ENCODE peak calls at places on chromosome 5, in seven cellular contexts. One of them, this sample, is unnamed. For H3K36me3 and H3K27me3, the result is how much of the 10 kb centered on the place peaks cover.

GRCh38 chr5:96817496-96817895 is 9.8 kb upstream of the ERAP1 start:
- DNase-seq in lung: no peak
- DNase-seq in naive thymus-derived CD4-positive, alpha-beta T cell: no peak
- DNase-seq in spleen: no peak
- DNase-seq in cardiac muscle cell: no peak
- DNase-seq in effector memory CD4-positive, alpha-beta T cell: no peak
- DNase-seq in left lung: no peak
- DNase-seq in this sample: no peak

GRCh38 chr5:169770109-169770508 is 133.0 kb downstream of the DOCK2 start:
- DNase-seq in lung: no peak
- DNase-seq in naive thymus-derived CD4-positive, alpha-beta T cell: no peak
- DNase-seq in spleen: no peak
- DNase-seq in cardiac muscle cell: no peak
- DNase-seq in effector memory CD4-positive, alpha-beta T cell: no peak
- DNase-seq in left lung: no peak
- DNase-seq in this sample: no peak

GRCh38 chr5:141525659-141526058 is 36.8 kb downstream of the PCDHGC5 start:
- DNase-seq in lung: peak
- DNase-seq in naive thymus-derived CD4-positive, alpha-beta T cell: no peak
- DNase-seq in spleen: no peak
- DNase-seq in cardiac muscle cell: no peak
- DNase-seq in effector memory CD4-positive, alpha-beta T cell: no peak
- DNase-seq in left lung: no peak
- DNase-seq in this sample: no peak

GRCh38 chr5:55601209-55601618 is 66.5 kb upstream of the PLPP1 start:
- DNase-seq in lung: peak
- DNase-seq in naive thymus-derived CD4-positive, alpha-beta T cell: no peak
- DNase-seq in spleen: no peak
- DNase-seq in cardiac muscle cell: peak
- DNase-seq in effector memory CD4-positive, alpha-beta T cell: no peak
- DNase-seq in left lung: no peak
- DNase-seq in this sample: no peak

GRCh38 chr5:58135571-58136335 is 324.1 kb downstream of the PLK2 start:
- DNase-seq in lung: no peak
- DNase-seq in naive thymus-derived CD4-positive, alpha-beta T cell: no peak
- DNase-seq in spleen: no peak
- DNase-seq in cardiac muscle cell: no peak
- DNase-seq in effector memory CD4-positive, alpha-beta T cell: no peak
- DNase-seq in left lung: no peak
- DNase-seq in this sample: no peak

GRCh38 chr5:175895701-175896102 is 24.3 kb downstream of the CPLX2 start:
- DNase-seq in lung: no peak
- DNase-seq in naive thymus-derived CD4-positive, alpha-beta T cell: no peak
- DNase-seq in spleen: no peak
- DNase-seq in cardiac muscle cell: no peak
- DNase-seq in effector memory CD4-positive, alpha-beta T cell: peak
- DNase-seq in left lung: no peak
- DNase-seq in this sample: peak

GRCh38 chr5:171454549-171454948 is 35.1 kb downstream of the FGF18 start:
- DNase-seq in lung: no peak
- DNase-seq in naive thymus-derived CD4-positive, alpha-beta T cell: no peak
- DNase-seq in spleen: no peak
- DNase-seq in cardiac muscle cell: peak
- DNase-seq in effector memory CD4-positive, alpha-beta T cell: no peak
- DNase-seq in left lung: no peak
- DNase-seq in this sample: no peak

GRCh38 chr5:173339286-173339685 is 11.1 kb upstream of the STC2 start:
- DNase-seq in lung: no peak
- DNase-seq in naive thymus-derived CD4-positive, alpha-beta T cell: no peak
- DNase-seq in spleen: no peak
- DNase-seq in cardiac muscle cell: no peak
- DNase-seq in effector memory CD4-positive, alpha-beta T cell: no peak
- DNase-seq in left lung: no peak
- DNase-seq in this sample: no peak

GRCh38 chr5:90792725-90793124 is 234.1 kb downstream of the ADGRV1 start:
- DNase-seq in lung: no peak
- DNase-seq in naive thymus-derived CD4-positive, alpha-beta T cell: no peak
- DNase-seq in spleen: no peak
- DNase-seq in cardiac muscle cell: no peak
- DNase-seq in effector memory CD4-positive, alpha-beta T cell: no peak
- DNase-seq in left lung: no peak
- DNase-seq in this sample: no peak

GRCh38 chr5:147520450-147520849 is 10.6 kb upstream of the DPYSL3 start:
- DNase-seq in lung: no peak
- DNase-seq in naive thymus-derived CD4-positive, alpha-beta T cell: no peak
- DNase-seq in spleen: no peak
- DNase-seq in cardiac muscle cell: peak
- DNase-seq in effector memory CD4-positive, alpha-beta T cell: no peak
- DNase-seq in left lung: no peak
- DNase-seq in this sample: no peak

GRCh38 chr5:91182763-91183162 is 200.4 kb downstream of the ARRDC3 start:
- DNase-seq in lung: no peak
- DNase-seq in naive thymus-derived CD4-positive, alpha-beta T cell: no peak
- DNase-seq in spleen: no peak
- DNase-seq in cardiac muscle cell: no peak
- DNase-seq in effector memory CD4-positive, alpha-beta T cell: no peak
- DNase-seq in left lung: no peak
- DNase-seq in this sample: no peak

GRCh38 chr5:34447424-34447823 is 208.7 kb upstream of the RAI14 start:
- DNase-seq in lung: no peak
- DNase-seq in naive thymus-derived CD4-positive, alpha-beta T cell: no peak
- DNase-seq in spleen: no peak
- DNase-seq in cardiac muscle cell: no peak
- DNase-seq in effector memory CD4-positive, alpha-beta T cell: no peak
- DNase-seq in left lung: no peak
- DNase-seq in this sample: no peak

GRCh38 chr5:90558344-90559192 is at the start of gene ADGRV1:
- DNase-seq in lung: peak
- DNase-seq in naive thymus-derived CD4-positive, alpha-beta T cell: no peak
- DNase-seq in spleen: peak
- DNase-seq in cardiac muscle cell: peak
- DNase-seq in effector memory CD4-positive, alpha-beta T cell: no peak
- DNase-seq in left lung: peak
- DNase-seq in this sample: peak

GRCh38 chr5:95958308-95959014 is 3.2 kb downstream of the ELL2 start:
- DNase-seq in lung: no peak
- DNase-seq in naive thymus-derived CD4-positive, alpha-beta T cell: no peak
- DNase-seq in spleen: no peak
- DNase-seq in cardiac muscle cell: no peak
- DNase-seq in effector memory CD4-positive, alpha-beta T cell: no peak
- DNase-seq in left lung: no peak
- DNase-seq in this sample: no peak

GRCh38 chr5:41707853-41708603 is 162.2 kb downstream of the OXCT1 start:
- DNase-seq in lung: no peak
- DNase-seq in naive thymus-derived CD4-positive, alpha-beta T cell: no peak
- DNase-seq in spleen: no peak
- DNase-seq in cardiac muscle cell: peak
- DNase-seq in effector memory CD4-positive, alpha-beta T cell: no peak
- DNase-seq in left lung: no peak
- DNase-seq in this sample: peak

GRCh38 chr5:26148569-26149107 is 889.7 kb downstream of the CDH9 start:
- DNase-seq in lung: no peak
- DNase-seq in naive thymus-derived CD4-positive, alpha-beta T cell: no peak
- DNase-seq in spleen: peak
- DNase-seq in cardiac muscle cell: peak
- DNase-seq in effector memory CD4-positive, alpha-beta T cell: no peak
- DNase-seq in left lung: peak
- DNase-seq in this sample: peak

GRCh38 chr5:88298425-88298824 is 29.8 kb upstream of the TMEM161B start:
- DNase-seq in lung: no peak
- DNase-seq in naive thymus-derived CD4-positive, alpha-beta T cell: no peak
- DNase-seq in spleen: no peak
- DNase-seq in cardiac muscle cell: no peak
- DNase-seq in effector memory CD4-positive, alpha-beta T cell: no peak
- DNase-seq in left lung: no peak
- DNase-seq in this sample: no peak

GRCh38 chr5:172003750-172004149 is 2.7 kb downstream of the FBXW11 start:
- DNase-seq in lung: no peak
- DNase-seq in naive thymus-derived CD4-positive, alpha-beta T cell: no peak
- DNase-seq in spleen: no peak
- DNase-seq in cardiac muscle cell: no peak
- DNase-seq in effector memory CD4-positive, alpha-beta T cell: no peak
- DNase-seq in left lung: no peak
- DNase-seq in this sample: no peak

GRCh38 chr5:17436766-17437221 is 61.2 kb upstream of the TAF11L2 start:
- DNase-seq in lung: no peak
- DNase-seq in naive thymus-derived CD4-positive, alpha-beta T cell: no peak
- DNase-seq in spleen: no peak
- DNase-seq in cardiac muscle cell: no peak
- DNase-seq in effector memory CD4-positive, alpha-beta T cell: no peak
- DNase-seq in left lung: no peak
- DNase-seq in this sample: no peak

GRCh38 chr5:143217065-143217803 is 186.3 kb downstream of the NR3C1 start:
- DNase-seq in lung: no peak
- DNase-seq in naive thymus-derived CD4-positive, alpha-beta T cell: no peak
- DNase-seq in spleen: no peak
- DNase-seq in cardiac muscle cell: no peak
- DNase-seq in effector memory CD4-positive, alpha-beta T cell: no peak
- DNase-seq in left lung: no peak
- DNase-seq in this sample: peak

GRCh38 chr5:122291000-122291592 is 20.9 kb upstream of the SNCAIP start:
- DNase-seq in lung: no peak
- DNase-seq in naive thymus-derived CD4-positive, alpha-beta T cell: no peak
- DNase-seq in spleen: no peak
- DNase-seq in cardiac muscle cell: no peak
- DNase-seq in effector memory CD4-positive, alpha-beta T cell: no peak
- DNase-seq in left lung: no peak
- DNase-seq in this sample: no peak

DNA sequence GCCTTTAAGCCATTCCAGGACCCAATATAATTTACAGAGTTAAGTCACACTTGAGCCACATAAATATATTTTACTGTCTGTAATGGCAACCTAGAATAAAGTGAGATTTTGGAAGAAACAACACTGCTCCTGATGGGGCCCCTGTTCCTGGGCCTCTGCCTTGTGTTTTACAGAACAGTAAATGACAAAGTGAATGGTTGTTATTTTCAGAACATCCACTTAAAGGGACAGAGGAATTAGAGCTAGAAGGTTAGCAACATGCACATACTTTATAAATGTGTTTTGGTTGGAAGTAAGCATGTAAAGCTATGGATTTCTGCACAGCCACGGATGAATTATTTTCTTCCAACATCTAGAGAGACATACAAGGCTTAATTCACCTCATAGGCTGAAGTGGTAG is 3.6 kb downstream of the PTGER4 start:
- DNase-seq in lung: no peak
- DNase-seq in naive thymus-derived CD4-positive, alpha-beta T cell: no peak
- DNase-seq in spleen: no peak
- DNase-seq in cardiac muscle cell: peak
- DNase-seq in effector memory CD4-positive, alpha-beta T cell: no peak
- DNase-seq in left lung: no peak
- DNase-seq in this sample: no peak
- H3K4me3 ChIP-seq in lung: no peak
- H3K4me3 ChIP-seq in naive thymus-derived CD4-positive, alpha-beta T cell: peak
- H3K4me3 ChIP-seq in spleen: peak
- H3K4me3 ChIP-seq in cardiac muscle cell: no peak
- H3K4me3 ChIP-seq in effector memory CD4-positive, alpha-beta T cell: peak
- H3K4me3 ChIP-seq in left lung: peak
- H3K4me3 ChIP-seq in this sample: no peak

GRCh38 chr5:134575316-134575715 is 49.8 kb downstream of the JADE2 start:
- DNase-seq in lung: no peak
- DNase-seq in naive thymus-derived CD4-positive, alpha-beta T cell: no peak
- DNase-seq in spleen: no peak
- DNase-seq in cardiac muscle cell: no peak
- DNase-seq in effector memory CD4-positive, alpha-beta T cell: no peak
- DNase-seq in left lung: no peak
- DNase-seq in this sample: no peak

GRCh38 chr5:134574521-134574920 is 49.1 kb downstream of the JADE2 start:
- DNase-seq in lung: no peak
- DNase-seq in naive thymus-derived CD4-positive, alpha-beta T cell: no peak
- DNase-seq in spleen: no peak
- DNase-seq in cardiac muscle cell: no peak
- DNase-seq in effector memory CD4-positive, alpha-beta T cell: no peak
- DNase-seq in left lung: no peak
- DNase-seq in this sample: no peak

GRCh38 chr5:134577022-134577795 is 51.7 kb downstream of the JADE2 start:
- DNase-seq in lung: no peak
- DNase-seq in naive thymus-derived CD4-positive, alpha-beta T cell: no peak
- DNase-seq in spleen: no peak
- DNase-seq in cardiac muscle cell: no peak
- DNase-seq in effector memory CD4-positive, alpha-beta T cell: no peak
- DNase-seq in left lung: peak
- DNase-seq in this sample: no peak

GRCh38 chr5:134577796-134578577 is 52.5 kb downstream of the JADE2 start:
- DNase-seq in lung: peak
- DNase-seq in naive thymus-derived CD4-positive, alpha-beta T cell: peak
- DNase-seq in spleen: peak
- DNase-seq in cardiac muscle cell: peak
- DNase-seq in effector memory CD4-positive, alpha-beta T cell: peak
- DNase-seq in left lung: peak
- DNase-seq in this sample: peak

DNA sequence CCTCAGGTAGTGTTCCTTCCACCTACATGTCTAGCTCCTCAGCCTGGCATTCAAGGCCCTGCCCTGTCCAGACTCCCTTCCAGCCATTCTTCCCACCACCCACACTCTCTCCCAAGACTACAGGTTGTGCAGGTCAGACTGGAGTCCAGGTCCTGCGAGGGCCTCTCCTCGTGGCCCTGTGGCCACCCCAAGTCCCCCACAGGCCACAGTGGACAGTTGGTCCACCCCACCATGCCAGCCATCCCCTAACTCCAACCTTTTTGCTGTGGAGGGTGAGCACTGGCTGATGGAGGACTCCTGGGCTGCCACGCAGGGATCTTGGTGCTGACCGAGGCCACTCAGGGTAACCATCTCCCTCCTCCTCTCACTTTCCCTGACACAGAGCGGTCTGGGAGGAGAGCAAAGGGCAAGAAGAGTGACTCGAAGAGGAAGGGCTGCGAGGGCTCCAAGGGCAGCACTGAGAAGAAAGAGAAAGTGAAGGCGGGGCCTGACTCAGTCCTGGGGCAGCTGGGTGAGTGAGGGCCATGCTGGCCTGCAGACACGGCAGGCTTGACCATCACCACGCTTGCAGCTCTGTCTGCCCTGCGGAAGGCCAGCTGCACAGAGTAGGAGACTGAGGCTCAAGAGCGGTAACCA is 51.0 kb downstream of the JADE2 start:
- DNase-seq in lung: no peak
- DNase-seq in naive thymus-derived CD4-positive, alpha-beta T cell: no peak
- DNase-seq in spleen: no peak
- DNase-seq in cardiac muscle cell: no peak
- DNase-seq in effector memory CD4-positive, alpha-beta T cell: no peak
- DNase-seq in left lung: no peak
- DNase-seq in this sample: no peak
- H3K36me3 ChIP-seq in lung: half or more
- H3K36me3 ChIP-seq in naive thymus-derived CD4-positive, alpha-beta T cell: under half
- H3K36me3 ChIP-seq in spleen: half or more
- H3K36me3 ChIP-seq in cardiac muscle cell: under half
- H3K36me3 ChIP-seq in effector memory CD4-positive, alpha-beta T cell: half or more
- H3K36me3 ChIP-seq in left lung: under half
- H3K36me3 ChIP-seq in this sample: half or more

GRCh38 chr5:73447234-73448071 is 1.1 kb downstream of the FOXD1 start:
- DNase-seq in lung: no peak
- DNase-seq in naive thymus-derived CD4-positive, alpha-beta T cell: peak
- DNase-seq in spleen: peak
- DNase-seq in cardiac muscle cell: peak
- DNase-seq in effector memory CD4-positive, alpha-beta T cell: no peak
- DNase-seq in left lung: peak
- DNase-seq in this sample: peak
- H3K27me3 ChIP-seq in lung: under half
- H3K27me3 ChIP-seq in naive thymus-derived CD4-positive, alpha-beta T cell: half or more
- H3K27me3 ChIP-seq in spleen: half or more
- H3K27me3 ChIP-seq in cardiac muscle cell: half or more
- H3K27me3 ChIP-seq in effector memory CD4-positive, alpha-beta T cell: half or more
- H3K27me3 ChIP-seq in left lung: half or more
- H3K27me3 ChIP-seq in this sample: under half

GRCh38 chr5:35598707-35599370 is 18.8 kb upstream of the SPEF2 start:
- DNase-seq in lung: no peak
- DNase-seq in naive thymus-derived CD4-positive, alpha-beta T cell: no peak
- DNase-seq in spleen: no peak
- DNase-seq in cardiac muscle cell: peak
- DNase-seq in effector memory CD4-positive, alpha-beta T cell: no peak
- DNase-seq in left lung: no peak
- DNase-seq in this sample: no peak
- H3K4me3 ChIP-seq in lung: no peak
- H3K4me3 ChIP-seq in naive thymus-derived CD4-positive, alpha-beta T cell: no peak
- H3K4me3 ChIP-seq in spleen: no peak
- H3K4me3 ChIP-seq in cardiac muscle cell: no peak
- H3K4me3 ChIP-seq in effector memory CD4-positive, alpha-beta T cell: no peak
- H3K4me3 ChIP-seq in left lung: no peak
- H3K4me3 ChIP-seq in this sample: no peak